ENCODE peak calls at places on chromosomes 13 and 19, in five cellular contexts. T, W, U, C and L are unnamed samples.
A peak's percentile ranks its signal among the peaks of the same experiment; 100 is the strongest.

GRCh38 chr19:6423499-6424189 is 967 bp downstream of the KHSRP start:
- DNase-seq in T (no peak), W (peak; percentile 59), U (no peak), C (peak; percentile 25), L (peak; percentile 51)

GRCh38 chr19:3108775-3109174 is 14.6 kb downstream of the GNA11 start:
- DNase-seq in T (no peak), W (peak; percentile 84), U (peak; percentile 61), C (peak; percentile 25), L (peak; percentile 68)

GRCh38 chr13:62747629-62748028 is 1332.0 kb upstream of the PCDH20 start:
- DNase-seq in T (no peak), W (no peak), U (no peak), C (no peak), L (no peak)

GRCh38 chr19:43923875-43924274 is 11.2 kb downstream of the ZNF45 start:
- DNase-seq in T (no peak), W (no peak), U (no peak), C (no peak), L (no peak)

GRCh38 chr13:27455331-27455855 is 5.0 kb upstream of the MTIF3 start:
- DNase-seq in T (no peak), W (peak; percentile 30), U (no peak), C (no peak), L (no peak)

GRCh38 chr13:93309886-93310520 is 83.4 kb downstream of the GPC6 start:
- DNase-seq in T (no peak), W (no peak), U (no peak), C (peak; percentile 84), L (no peak)

GRCh38 chr19:38252935-38253691 is 3.1 kb downstream of the PPP1R14A start:
- DNase-seq in T (no peak), W (peak; percentile 25), U (peak; percentile 62), C (no peak), L (peak; percentile 30)

GRCh38 chr13:33940898-33941297 is 122.9 kb downstream of the RFC3 start:
- DNase-seq in T (no peak), W (peak; percentile 11), U (no peak), C (no peak), L (no peak)

GRCh38 chr13:98565726-98566577 is 11.0 kb downstream of the STK24 start:
- DNase-seq in T (no peak), W (no peak), U (no peak), C (peak; percentile 29), L (no peak)

GRCh38 chr13:63381078-63381859 is 1965.6 kb upstream of the PCDH20 start:
- DNase-seq in T (no peak), W (no peak), U (no peak), C (peak; percentile 39), L (no peak)

GRCh38 chr13:49620170-49620621 is 8.1 kb upstream of the ARL11 start:
- DNase-seq in T (no peak), W (no peak), U (peak; percentile 32), C (no peak), L (no peak)

GRCh38 chr19:7152568-7152967 is 83.1 kb downstream of the ZNF557 start:
- DNase-seq in T (no peak), W (no peak), U (no peak), C (no peak), L (peak; percentile 15)

GRCh38 chr13:103515410-103515809 is 449.2 kb upstream of the SLC10A2 start:
- DNase-seq in T (no peak), W (no peak), U (no peak), C (no peak), L (no peak)

GRCh38 chr19:48558018-48558684 is 6.2 kb downstream of the SULT2B1 start:
- DNase-seq in T (no peak), W (peak; percentile 41), U (no peak), C (peak; percentile 52), L (peak; percentile 79)

GRCh38 chr13:30456290-30456689 is 9.4 kb downstream of the HMGB1 start:
- DNase-seq in T (no peak), W (no peak), U (no peak), C (no peak), L (no peak)

GRCh38 chr13:30158774-30159445 is 148.4 kb downstream of the KATNAL1 start:
- DNase-seq in T (no peak), W (no peak), U (no peak), C (peak; percentile 84), L (no peak)

GRCh38 chr13:95954266-95954665 is 98.9 kb downstream of the UGGT2 start:
- DNase-seq in T (no peak), W (no peak), U (no peak), C (no peak), L (no peak)

GRCh38 chr13:49444517-49445395 is 682 bp downstream of the SETDB2 start:
- DNase-seq in T (no peak), W (no peak), U (no peak), C (peak; percentile 63), L (no peak)

GRCh38 chr13:113930711-113931637 is 42.9 kb downstream of the C13orf46 start:
- DNase-seq in T (peak; percentile 33), W (peak; percentile 2), U (no peak), C (no peak), L (no peak)

GRCh38 chr13:65595881-65596280 is 1634.3 kb downstream of the PCDH9 start:
- DNase-seq in T (no peak), W (no peak), U (no peak), C (peak; percentile 59), L (no peak)

GRCh38 chr13:74320282-74320681 is 186.1 kb upstream of the KLF12 start:
- DNase-seq in T (no peak), W (no peak), U (no peak), C (no peak), L (no peak)

GRCh38 chr13:75442736-75443234 is 39.2 kb downstream of the TBC1D4 start:
- DNase-seq in T (no peak), W (no peak), U (no peak), C (no peak), L (no peak)

GRCh38 chr19:9883231-9883758 is 48.2 kb downstream of the PIN1 start:
- DNase-seq in T (no peak), W (peak; percentile 27), U (no peak), C (no peak), L (peak; percentile 25)

GRCh38 chr13:93227280-93227905 is 786 bp downstream of the GPC6 start:
- DNase-seq in T (no peak), W (peak; percentile 56), U (no peak), C (peak; percentile 47), L (peak; percentile 58)

GRCh38 chr13:35690546-35690945 is 214.1 kb upstream of the MAB21L1 start:
- DNase-seq in T (no peak), W (no peak), U (no peak), C (peak; percentile 42), L (no peak)

GRCh38 chr13:56216221-56216620 is 924.5 kb upstream of the PRR20A start:
- DNase-seq in T (no peak), W (no peak), U (no peak), C (no peak), L (no peak)

GRCh38 chr13:87331178-87331577 is 340.0 kb upstream of the SLITRK5 start:
- DNase-seq in T (peak; percentile 64), W (no peak), U (no peak), C (peak; percentile 20), L (no peak)

GRCh38 chr19:38717051-38717450 is 27.2 kb downstream of the CAPN12 start:
- DNase-seq in T (no peak), W (no peak), U (no peak), C (no peak), L (no peak)

DNA sequence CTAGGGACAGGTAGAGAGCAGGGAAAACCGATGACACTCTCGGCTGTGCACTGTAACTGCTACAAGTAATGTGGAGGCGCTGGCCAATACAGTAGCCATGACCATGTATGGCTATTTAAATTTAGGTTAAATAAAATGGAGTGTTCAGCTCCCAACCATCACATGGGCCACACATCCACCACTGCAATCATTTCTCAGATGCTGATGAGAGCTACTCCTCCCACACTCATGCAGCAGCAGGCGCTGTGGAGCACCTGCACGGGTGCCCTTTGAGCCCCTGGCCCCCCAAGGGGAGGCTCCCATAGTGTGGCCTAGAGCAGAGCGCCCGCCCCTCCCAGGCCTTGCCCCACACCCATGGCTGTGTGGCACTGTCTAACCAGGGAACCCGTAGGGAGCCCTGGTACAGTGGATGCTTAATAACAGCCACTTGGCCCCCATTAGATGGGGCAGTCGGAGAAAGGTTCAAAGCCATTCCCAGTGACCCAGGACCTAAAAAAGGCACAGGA is 6.0 kb downstream of the ACP4 start:
- DNase-seq in T (no peak), W (no peak), U (no peak), C (no peak), L (no peak)
- TF ChIP-seq CTCF in T (no peak), W (no peak), U (no peak), C (no peak), L (no peak)

GRCh38 chr13:88345171-88345847 is 674.1 kb downstream of the SLITRK5 start:
- DNase-seq in T (no peak), W (no peak), U (no peak), C (no peak), L (no peak)
- TF ChIP-seq CTCF in T (no peak), W (no peak), U (no peak), C (no peak), L (no peak)

GRCh38 chr19:19234220-19234816 is 22.6 kb downstream of the NCAN start:
- DNase-seq in T (no peak), W (no peak), U (no peak), C (no peak), L (no peak)

GRCh38 chr19:19232231-19232630 is 20.5 kb downstream of the NCAN start:
- DNase-seq in T (no peak), W (no peak), U (no peak), C (no peak), L (no peak)

GRCh38 chr19:19238126-19238894 is 26.6 kb downstream of the NCAN start:
- DNase-seq in T (no peak), W (no peak), U (no peak), C (no peak), L (no peak)

GRCh38 chr19:19239675-19240074 is 27.9 kb downstream of the NCAN start:
- DNase-seq in T (no peak), W (no peak), U (no peak), C (no peak), L (no peak)

DNA sequence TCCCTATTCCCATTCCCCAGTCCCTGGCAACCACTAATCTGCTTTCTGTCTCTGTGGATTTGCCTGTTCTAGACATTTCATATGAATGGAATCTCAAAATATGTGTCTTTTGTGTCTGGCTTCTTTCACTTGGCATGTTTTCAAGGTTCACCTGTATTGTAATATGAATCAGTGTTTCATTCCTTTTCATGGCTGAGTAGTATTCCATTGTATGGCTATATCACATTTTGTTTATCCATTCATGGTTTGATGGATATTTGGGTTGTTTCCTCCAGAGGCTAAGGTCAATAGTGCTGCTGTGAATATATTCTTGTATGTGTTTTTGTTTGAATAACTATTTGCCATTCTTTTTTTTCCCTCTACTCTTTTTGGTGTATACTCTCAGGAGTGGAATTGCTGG is 24.4 kb downstream of the NCAN start:
- DNase-seq in T (no peak), W (no peak), U (no peak), C (no peak), L (no peak)
- TF ChIP-seq CTCF in T (no peak), W (no peak), U (no peak), C (no peak), L (no peak)

GRCh38 chr13:37835392-37835791 is 34.2 kb downstream of the TRPC4 start:
- DNase-seq in T (no peak), W (no peak), U (no peak), C (no peak), L (no peak)
- TF ChIP-seq CTCF in T (no peak), W (no peak), U (no peak), C (no peak), L (no peak)

DNA sequence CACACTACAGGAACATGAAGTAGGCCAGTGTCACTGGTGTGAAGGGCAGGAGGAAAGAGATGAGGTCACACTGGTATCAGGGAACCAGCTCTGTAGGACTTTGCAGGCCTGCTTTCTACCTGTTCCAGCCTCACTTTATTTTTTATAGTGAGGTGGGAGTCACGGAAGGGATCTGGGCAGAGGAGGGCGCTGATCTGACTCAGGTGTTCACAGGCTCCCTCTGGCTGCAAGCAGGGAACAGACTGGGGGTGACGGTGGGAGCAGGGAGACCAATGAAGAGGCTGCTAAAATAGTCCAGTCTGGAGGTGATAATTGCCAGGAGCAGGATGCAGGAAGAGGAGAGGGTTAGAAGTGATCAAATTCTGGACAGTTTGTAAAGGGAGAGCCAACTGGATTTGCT is 2.8 kb downstream of the THAP8 start:
- DNase-seq in T (no peak), W (peak; percentile 73), U (no peak), C (no peak), L (peak; percentile 18)
- TF ChIP-seq CTCF in T (peak; percentile 32), W (peak; percentile 16), U (no peak), C (no peak), L (no peak)